ENCODE peak calls at places on chromosomes 12 and 14, in seven cellular contexts. L is spleen; V is HCT116; F is left ventricle myocardium inferior; K is BJ; W is uterus; I is CD8-positive, alpha-beta T cell. G is an unnamed sample. For H3K27me3, the result is how much of the 10 kb centered on the place peaks cover.

GRCh38 chr14:26765768-26766550 is 168.1 kb upstream of the NOVA1 start:
- DNase-seq in L (no peak), V (no peak), F (peak), W (peak), K (no peak), I (no peak), G (peak)

GRCh38 chr14:103716091-103716801 is 636 bp downstream of the ZFYVE21 start:
- DNase-seq in L (peak), K (no peak), W (peak), F (no peak), V (no peak), I (peak), G (no peak)

GRCh38 chr12:118328486-118329340 is 44.0 kb downstream of the TAOK3 start:
- DNase-seq in L (no peak), K (no peak), I (no peak), F (no peak), W (no peak), V (no peak), G (no peak)

GRCh38 chr12:117674313-117674712 is 294.5 kb downstream of the KSR2 start:
- DNase-seq in K (no peak), V (no peak), I (no peak), F (no peak), W (no peak), L (no peak), G (no peak)

GRCh38 chr14:74333909-74334308 is 14.4 kb upstream of the VRTN start:
- DNase-seq in W (no peak), V (no peak), K (peak), L (no peak), I (no peak), F (no peak), G (peak)

GRCh38 chr14:99559286-99559990 is 44.6 kb downstream of the CCDC85C start:
- DNase-seq in K (no peak), V (no peak), I (no peak), L (no peak), F (no peak), W (no peak), G (no peak)

GRCh38 chr14:51562816-51563215 is 88.9 kb upstream of the FRMD6 start:
- DNase-seq in W (no peak), F (no peak), I (no peak), L (no peak), V (no peak), K (no peak), G (no peak)

GRCh38 chr12:55728932-55729591 is at the start of gene CD63:
- DNase-seq in K (no peak), W (peak), V (no peak), F (peak), I (peak), L (peak), G (no peak)

GRCh38 chr12:42332301-42332894 is 6.4 kb downstream of the PPHLN1 start:
- DNase-seq in L (no peak), I (no peak), F (no peak), K (no peak), V (peak), W (no peak), G (no peak)

GRCh38 chr12:132284618-132285310 is 44.6 kb downstream of the GALNT9 start:
- DNase-seq in F (no peak), W (no peak), K (no peak), V (no peak), L (no peak), I (no peak), G (no peak)

GRCh38 chr14:104227806-104228205 is 89.4 kb downstream of the KIF26A start:
- DNase-seq in F (no peak), V (no peak), L (peak), W (no peak), K (no peak), I (no peak), G (no peak)

GRCh38 chr12:4117386-4118016 is 156.1 kb upstream of the CCND2 start:
- DNase-seq in V (no peak), L (no peak), K (no peak), F (no peak), I (no peak), W (no peak), G (no peak)

GRCh38 chr14:20516921-20517320 is 11.6 kb downstream of the RNASE10 start:
- DNase-seq in F (no peak), I (no peak), K (no peak), V (no peak), L (no peak), W (no peak), G (no peak)

GRCh38 chr14:90301580-90302181 is 30.1 kb downstream of the NRDE2 start:
- DNase-seq in W (no peak), L (no peak), V (no peak), K (no peak), F (no peak), I (no peak), G (no peak)

GRCh38 chr12:87827638-87828264 is 201.4 kb downstream of the C12orf50 start:
- DNase-seq in V (peak), I (no peak), W (no peak), L (no peak), F (no peak), K (no peak), G (peak)

GRCh38 chr14:92513204-92513965 is at the start of gene RIN3:
- DNase-seq in V (no peak), F (peak), L (peak), W (peak), K (no peak), I (peak), G (no peak)

GRCh38 chr12:13205809-13206559 is 9.5 kb downstream of the EMP1 start:
- DNase-seq in V (peak), W (no peak), F (no peak), I (no peak), K (peak), L (no peak), G (peak)

GRCh38 chr12:120571299-120571698 is 9.9 kb downstream of the POP5 start:
- DNase-seq in I (no peak), F (no peak), V (no peak), W (no peak), L (no peak), K (no peak), G (no peak)

GRCh38 chr12:116969615-116970575 is 59.1 kb downstream of the FBXW8 start:
- DNase-seq in F (peak), L (no peak), W (no peak), V (no peak), K (no peak), I (no peak), G (no peak)

GRCh38 chr12:66596189-66596588 is 82.7 kb downstream of the GRIP1 start:
- DNase-seq in W (no peak), F (no peak), L (no peak), V (no peak), I (no peak), K (no peak), G (no peak)

GRCh38 chr12:126055521-126055920 is 990.3 kb downstream of the AACS start:
- DNase-seq in L (no peak), V (no peak), K (no peak), I (no peak), F (no peak), W (no peak), G (no peak)

GRCh38 chr12:91877022-91877421 is 268.6 kb downstream of the BTG1 start:
- DNase-seq in K (no peak), I (peak), V (no peak), L (peak), W (no peak), F (no peak), G (no peak)

GRCh38 chr14:74888164-74889158 is 6.7 kb downstream of the DLST start:
- DNase-seq in I (no peak), F (no peak), W (no peak), V (peak), K (no peak), L (no peak), G (no peak)

GRCh38 chr12:109461846-109462766 is 15.0 kb downstream of the KCTD10 start:
- DNase-seq in I (no peak), F (peak), L (peak), W (peak), K (peak), V (no peak), G (peak)

GRCh38 chr12:49825360-49825970 is 2.7 kb downstream of the NCKAP5L start:
- DNase-seq in V (no peak), L (peak), W (no peak), F (peak), K (no peak), I (no peak), G (no peak)

GRCh38 chr12:86741531-86741930 is 485.3 kb upstream of the MGAT4C start:
- DNase-seq in L (no peak), W (no peak), I (no peak), V (no peak), F (no peak), K (no peak), G (no peak)

GRCh38 chr12:46794593-46795190 is 31.1 kb downstream of the SLC38A4 start:
- DNase-seq in I (no peak), L (no peak), W (no peak), V (no peak), K (no peak), F (no peak), G (no peak)

GRCh38 chr14:38125484-38125912 is 82.2 kb upstream of the SSTR1 start:
- DNase-seq in K (no peak), W (no peak), L (peak), V (no peak), I (peak), F (no peak), G (no peak)

GRCh38 chr14:105449276-105450122 is 25.1 kb upstream of the CRIP2 start:
- DNase-seq in W (no peak), F (no peak), V (no peak), K (no peak), L (no peak), I (no peak), G (no peak)

GRCh38 chr14:47447076-47447475 is 228.3 kb downstream of the MDGA2 start:
- DNase-seq in K (no peak), V (no peak), F (no peak), I (no peak), L (no peak), W (no peak), G (no peak)

GRCh38 chr14:47439953-47440352 is 235.5 kb downstream of the MDGA2 start:
- DNase-seq in L (no peak), K (no peak), F (no peak), I (no peak), V (no peak), W (no peak), G (no peak)

GRCh38 chr14:47438650-47439140 is 236.7 kb downstream of the MDGA2 start:
- DNase-seq in V (no peak), W (no peak), L (no peak), K (no peak), F (no peak), I (no peak), G (peak)

DNA sequence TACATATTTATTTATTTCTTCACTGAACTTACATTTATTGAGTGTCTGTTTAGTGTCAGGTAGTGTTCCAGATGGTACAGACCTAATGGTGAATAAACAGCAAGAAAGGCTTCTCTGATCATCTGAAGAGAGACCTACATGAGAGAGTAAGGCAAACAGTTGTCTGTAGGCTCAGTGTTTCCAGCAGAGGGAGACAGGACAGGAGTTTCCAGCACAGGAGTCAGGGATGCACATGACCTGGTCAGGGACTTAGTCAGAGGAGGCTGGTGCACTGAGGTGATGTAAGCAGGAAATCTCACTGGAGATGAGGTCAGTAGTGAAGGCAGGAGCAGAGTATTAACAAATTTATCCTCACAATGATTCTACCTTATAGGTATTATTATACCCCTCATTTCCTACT is 233.2 kb downstream of the MDGA2 start:
- DNase-seq in F (no peak), V (peak), W (no peak), L (no peak), K (no peak), I (no peak), G (peak)
- TF ChIP-seq CTCF in F (peak), V (peak), W (no peak), L (no peak), K (no peak), I (no peak), G (peak)

GRCh38 chr12:57216931-57217871 is 607 bp downstream of the NXPH4 start:
- DNase-seq in V (no peak), L (no peak), K (no peak), F (no peak), I (peak), W (no peak), G (no peak)
- H3K27me3 ChIP-seq in V (under half), L (under half), K (under half), F (half or more), I (half or more), W (half or more), G (half or more)

DNA sequence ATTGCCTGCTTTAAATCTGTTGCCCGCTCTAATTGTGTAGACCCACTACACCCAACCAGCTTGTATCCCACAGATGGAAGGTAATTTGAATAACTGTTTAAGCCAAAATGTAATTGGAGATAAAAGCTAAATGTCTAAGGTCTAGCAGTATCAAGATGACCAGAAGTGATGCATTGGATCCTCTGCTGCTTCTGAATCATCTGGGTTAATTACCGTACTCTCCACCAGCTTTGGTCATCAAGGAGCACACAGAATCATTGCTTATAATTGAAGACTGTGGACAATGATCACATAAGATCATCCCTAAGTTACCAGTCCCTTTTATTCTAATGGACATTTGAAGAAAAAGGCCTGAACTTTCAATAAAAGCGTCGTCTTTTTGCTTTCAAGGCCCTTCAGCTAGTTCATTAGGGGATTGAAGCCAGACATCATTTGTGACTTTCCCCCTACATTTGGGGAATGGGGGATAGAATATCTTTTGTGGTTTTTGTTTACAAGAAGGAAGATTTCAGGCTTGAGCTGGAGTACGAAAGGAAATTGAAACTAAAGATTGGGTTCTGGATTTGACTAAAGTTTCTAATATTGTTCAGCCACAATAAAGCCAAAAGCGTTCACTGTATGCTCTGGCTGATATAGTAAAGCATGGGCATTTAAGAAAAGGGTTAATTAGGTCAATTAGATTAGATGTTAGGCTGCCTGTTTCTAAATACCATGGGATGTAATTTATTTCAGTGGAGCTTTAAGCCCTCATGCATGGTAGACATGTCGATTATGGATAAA is 123.2 kb downstream of the CHST11 start:
- DNase-seq in W (no peak), F (no peak), L (no peak), V (no peak), I (no peak), K (no peak), G (no peak)
- TF ChIP-seq CTCF in W (no peak), F (no peak), L (no peak), V (no peak), I (no peak), K (no peak), G (no peak)

GRCh38 chr12:111599459-111600295 is 562 bp upstream of the ATXN2 start:
- DNase-seq in K (peak), F (peak), W (peak), V (peak), L (peak), I (peak), G (peak)

GRCh38 chr12:111600296-111600562 is 1.1 kb upstream of the ATXN2 start:
- DNase-seq in V (no peak), F (no peak), I (no peak), W (no peak), K (no peak), L (no peak), G (no peak)

GRCh38 chr12:111598637-111599458 is at the start of gene ATXN2:
- DNase-seq in L (peak), V (no peak), K (no peak), I (no peak), F (peak), W (peak), G (no peak)

GRCh38 chr12:111605931-111606625 is 7.0 kb upstream of the ATXN2 start:
- DNase-seq in V (no peak), I (no peak), F (no peak), W (no peak), L (no peak), K (no peak), G (no peak)

DNA sequence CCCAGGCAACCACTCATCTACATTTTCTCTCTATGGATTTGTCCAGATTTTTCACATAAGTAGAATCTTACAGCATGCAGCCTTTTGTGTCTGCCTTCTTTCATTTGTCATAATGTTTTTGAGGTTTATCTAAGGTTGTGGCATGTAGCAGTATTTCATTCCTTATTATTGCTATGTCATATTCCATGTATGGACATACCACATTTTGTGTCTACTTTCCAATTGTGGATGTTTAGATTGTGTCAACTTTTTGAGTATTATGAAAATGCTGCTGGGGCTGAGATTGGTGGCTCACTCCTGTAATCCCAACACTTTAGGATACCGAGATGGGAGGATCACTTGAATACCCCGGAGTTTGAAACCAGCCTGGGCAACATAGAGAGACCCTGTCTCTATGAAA is 3.2 kb upstream of the ATXN2 start:
- DNase-seq in K (no peak), V (no peak), I (no peak), F (no peak), W (no peak), L (no peak), G (no peak)
- H3K27me3 ChIP-seq in K (under half), V (under half), I (under half), F (under half), W (under half), L (under half), G (under half)

GRCh38 chr14:56487761-56488160 is 91.8 kb upstream of the TMEM260 start:
- DNase-seq in F (no peak), W (no peak), V (no peak), L (no peak), I (no peak), K (no peak), G (no peak)

GRCh38 chr14:56488306-56488705 is 91.3 kb upstream of the TMEM260 start:
- DNase-seq in K (no peak), W (no peak), V (no peak), F (no peak), L (no peak), I (no peak), G (no peak)

GRCh38 chr14:56487090-56487667 is 92.4 kb upstream of the TMEM260 start:
- DNase-seq in V (peak), K (no peak), I (no peak), F (no peak), L (no peak), W (no peak), G (no peak)

DNA sequence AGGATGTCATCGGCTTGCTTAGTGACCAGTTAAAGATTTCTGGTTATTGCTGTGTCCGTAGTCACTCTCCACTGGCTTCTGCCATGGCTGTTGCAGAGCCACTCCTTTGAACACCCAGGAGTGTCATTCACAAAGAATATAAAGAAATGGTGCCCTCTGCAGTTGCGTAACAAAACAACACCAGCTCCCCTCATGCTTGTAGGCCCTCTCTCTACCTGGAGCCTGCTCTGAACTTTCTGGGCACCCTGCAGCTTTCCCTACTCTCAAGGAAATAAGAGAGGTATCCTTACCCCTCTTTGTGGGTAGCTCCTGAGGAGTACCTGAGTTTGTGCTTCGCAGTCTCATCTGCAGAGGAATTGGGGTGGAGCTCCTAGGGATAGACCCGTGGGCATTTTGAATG is 97.3 kb upstream of the TMEM260 start:
- DNase-seq in K (no peak), W (no peak), F (no peak), I (no peak), L (no peak), V (peak), G (no peak)
- TF ChIP-seq CTCF in K (no peak), W (no peak), F (no peak), I (no peak), L (no peak), V (peak), G (peak)

DNA sequence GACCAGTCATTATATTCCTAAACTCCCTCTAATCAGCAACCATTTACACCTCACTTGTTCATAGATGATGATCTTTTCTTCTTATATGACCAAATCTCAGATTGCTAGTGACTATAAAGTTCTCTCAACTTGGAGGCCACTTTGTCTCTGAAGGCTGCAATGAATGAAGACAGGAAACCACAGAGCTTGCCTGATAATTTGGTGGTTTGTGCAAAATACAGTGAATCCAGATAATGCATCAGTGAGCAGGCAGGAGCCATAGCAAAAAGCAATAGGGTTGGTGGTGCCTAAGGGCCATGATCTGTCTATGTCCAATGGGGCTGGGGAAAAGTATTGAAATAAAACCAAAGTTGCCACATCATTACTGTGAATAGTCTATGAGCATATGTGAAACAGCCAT is 123.8 kb upstream of the LRFN5 start:
- DNase-seq in F (no peak), W (no peak), L (no peak), K (no peak), V (no peak), I (no peak), G (no peak)
- H3K27me3 ChIP-seq in F (under half), W (under half), L (under half), K (under half), V (under half), I (under half), G (under half)

G was measured in kidney epithelial cell.